ENCODE peak calls at places on chromosomes 12 and 14, in six cellular contexts. One of them, this sample, is unnamed.

GRCh38 chr12:113181975-113182374 is 3.3 kb downstream of the DDX54 start:
- DNase-seq in small intestine: no peak
- DNase-seq in fibroblast of the aortic adventitia: no peak
- DNase-seq in HL-60: no peak
- DNase-seq in HCT116: no peak
- DNase-seq in GM12878: no peak
- DNase-seq in this sample: no peak

GRCh38 chr14:25953532-25954144 is 644.2 kb downstream of the NOVA1 start:
- DNase-seq in small intestine: no peak
- DNase-seq in fibroblast of the aortic adventitia: peak; percentile 89
- DNase-seq in HL-60: no peak
- DNase-seq in HCT116: no peak
- DNase-seq in GM12878: no peak
- DNase-seq in this sample: no peak

GRCh38 chr12:3553221-3553620 is 62.2 kb downstream of the PRMT8 start:
- DNase-seq in small intestine: no peak
- DNase-seq in fibroblast of the aortic adventitia: no peak
- DNase-seq in HL-60: no peak
- DNase-seq in HCT116: no peak
- DNase-seq in GM12878: no peak
- DNase-seq in this sample: no peak

GRCh38 chr14:92552066-92552465 is 38.5 kb downstream of the RIN3 start:
- DNase-seq in small intestine: no peak
- DNase-seq in fibroblast of the aortic adventitia: no peak
- DNase-seq in HL-60: no peak
- DNase-seq in HCT116: no peak
- DNase-seq in GM12878: no peak
- DNase-seq in this sample: no peak

GRCh38 chr12:106248177-106248848 is 493 bp upstream of the CKAP4 start:
- DNase-seq in small intestine: peak; percentile 61
- DNase-seq in fibroblast of the aortic adventitia: peak; percentile 84
- DNase-seq in HL-60: no peak
- DNase-seq in HCT116: no peak
- DNase-seq in GM12878: no peak
- DNase-seq in this sample: peak; percentile 56

GRCh38 chr14:23123419-23123818 is 4.4 kb upstream of the CEBPE start:
- DNase-seq in small intestine: peak; percentile 93
- DNase-seq in fibroblast of the aortic adventitia: no peak
- DNase-seq in HL-60: no peak
- DNase-seq in HCT116: no peak
- DNase-seq in GM12878: no peak
- DNase-seq in this sample: no peak

GRCh38 chr12:126051611-126052107 is 986.4 kb downstream of the AACS start:
- DNase-seq in small intestine: no peak
- DNase-seq in fibroblast of the aortic adventitia: peak; percentile 95
- DNase-seq in HL-60: no peak
- DNase-seq in HCT116: no peak
- DNase-seq in GM12878: no peak
- DNase-seq in this sample: no peak

GRCh38 chr12:122858171-122858570 is 22.9 kb downstream of the HIP1R start:
- DNase-seq in small intestine: peak; percentile 43
- DNase-seq in fibroblast of the aortic adventitia: no peak
- DNase-seq in HL-60: no peak
- DNase-seq in HCT116: no peak
- DNase-seq in GM12878: no peak
- DNase-seq in this sample: no peak

GRCh38 chr14:91059576-91060471 is 617 bp downstream of the RPS6KA5 start:
- DNase-seq in small intestine: peak; percentile 50
- DNase-seq in fibroblast of the aortic adventitia: peak; percentile 15
- DNase-seq in HL-60: no peak
- DNase-seq in HCT116: no peak
- DNase-seq in GM12878: no peak
- DNase-seq in this sample: peak; percentile 36

GRCh38 chr12:118359541-118359915 is 13.2 kb downstream of the TAOK3 start:
- DNase-seq in small intestine: peak; percentile 75
- DNase-seq in fibroblast of the aortic adventitia: no peak
- DNase-seq in HL-60: no peak
- DNase-seq in HCT116: no peak
- DNase-seq in GM12878: no peak
- DNase-seq in this sample: no peak

GRCh38 chr14:31855262-31855661 is 221.8 kb upstream of the ARHGAP5 start:
- DNase-seq in small intestine: no peak
- DNase-seq in fibroblast of the aortic adventitia: no peak
- DNase-seq in HL-60: no peak
- DNase-seq in HCT116: no peak
- DNase-seq in GM12878: no peak
- DNase-seq in this sample: no peak

GRCh38 chr14:51185180-51185579 is 54.9 kb upstream of the TMX1 start:
- DNase-seq in small intestine: no peak
- DNase-seq in fibroblast of the aortic adventitia: no peak
- DNase-seq in HL-60: no peak
- DNase-seq in HCT116: no peak
- DNase-seq in GM12878: no peak
- DNase-seq in this sample: no peak

GRCh38 chr14:105899071-105899641 is 372.8 kb downstream of the TMEM121 start:
- DNase-seq in small intestine: no peak
- DNase-seq in fibroblast of the aortic adventitia: no peak
- DNase-seq in HL-60: no peak
- DNase-seq in HCT116: no peak
- DNase-seq in GM12878: no peak
- DNase-seq in this sample: no peak

GRCh38 chr12:89470741-89471504 is 53.7 kb downstream of the GALNT4 start:
- DNase-seq in small intestine: peak; percentile 87
- DNase-seq in fibroblast of the aortic adventitia: peak; percentile 71
- DNase-seq in HL-60: peak; percentile 38
- DNase-seq in HCT116: peak; percentile 42
- DNase-seq in GM12878: no peak
- DNase-seq in this sample: peak; percentile 34

GRCh38 chr14:77638738-77639137 is 22.3 kb upstream of the SPTLC2 start:
- DNase-seq in small intestine: peak; percentile 75
- DNase-seq in fibroblast of the aortic adventitia: peak; percentile 82
- DNase-seq in HL-60: no peak
- DNase-seq in HCT116: no peak
- DNase-seq in GM12878: no peak
- DNase-seq in this sample: no peak

GRCh38 chr12:6367065-6367968 is 8.0 kb downstream of the SCNN1A start:
- DNase-seq in small intestine: no peak
- DNase-seq in fibroblast of the aortic adventitia: peak; percentile 52
- DNase-seq in HL-60: peak; percentile 71
- DNase-seq in HCT116: no peak
- DNase-seq in GM12878: peak; percentile 39
- DNase-seq in this sample: peak; percentile 29

GRCh38 chr12:46763230-46763629 is 62.6 kb downstream of the SLC38A4 start:
- DNase-seq in small intestine: no peak
- DNase-seq in fibroblast of the aortic adventitia: no peak
- DNase-seq in HL-60: no peak
- DNase-seq in HCT116: no peak
- DNase-seq in GM12878: no peak
- DNase-seq in this sample: no peak

GRCh38 chr12:127501916-127502315 is 765.1 kb upstream of the TMEM132C start:
- DNase-seq in small intestine: no peak
- DNase-seq in fibroblast of the aortic adventitia: no peak
- DNase-seq in HL-60: no peak
- DNase-seq in HCT116: no peak
- DNase-seq in GM12878: no peak
- DNase-seq in this sample: no peak

GRCh38 chr12:51897181-51897580 is 9.3 kb downstream of the ANKRD33 start:
- DNase-seq in small intestine: no peak
- DNase-seq in fibroblast of the aortic adventitia: peak; percentile 70
- DNase-seq in HL-60: no peak
- DNase-seq in HCT116: no peak
- DNase-seq in GM12878: no peak
- DNase-seq in this sample: peak; percentile 24

GRCh38 chr14:67984274-67984673 is 164.7 kb downstream of the RAD51B start:
- DNase-seq in small intestine: no peak
- DNase-seq in fibroblast of the aortic adventitia: no peak
- DNase-seq in HL-60: no peak
- DNase-seq in HCT116: no peak
- DNase-seq in GM12878: no peak
- DNase-seq in this sample: no peak

GRCh38 chr12:105554856-105555255 is 224.4 kb downstream of the C12orf75 start:
- DNase-seq in small intestine: no peak
- DNase-seq in fibroblast of the aortic adventitia: no peak
- DNase-seq in HL-60: no peak
- DNase-seq in HCT116: no peak
- DNase-seq in GM12878: no peak
- DNase-seq in this sample: no peak

GRCh38 chr12:87274594-87275245 is 754.5 kb downstream of the C12orf50 start:
- DNase-seq in small intestine: no peak
- DNase-seq in fibroblast of the aortic adventitia: peak; percentile 55
- DNase-seq in HL-60: peak; percentile 7
- DNase-seq in HCT116: peak; percentile 19
- DNase-seq in GM12878: no peak
- DNase-seq in this sample: peak; percentile 27

GRCh38 chr12:25811656-25812126 is 146.8 kb upstream of the RASSF8 start:
- DNase-seq in small intestine: no peak
- DNase-seq in fibroblast of the aortic adventitia: no peak
- DNase-seq in HL-60: no peak
- DNase-seq in HCT116: peak; percentile 64
- DNase-seq in GM12878: peak; percentile 52
- DNase-seq in this sample: no peak

GRCh38 chr12:124642105-124642504 is 74.7 kb upstream of the NCOR2 start:
- DNase-seq in small intestine: no peak
- DNase-seq in fibroblast of the aortic adventitia: no peak
- DNase-seq in HL-60: no peak
- DNase-seq in HCT116: no peak
- DNase-seq in GM12878: no peak
- DNase-seq in this sample: no peak

GRCh38 chr12:79420146-79420618 is 270.6 kb downstream of the PAWR start:
- DNase-seq in small intestine: peak; percentile 84
- DNase-seq in fibroblast of the aortic adventitia: peak; percentile 97
- DNase-seq in HL-60: no peak
- DNase-seq in HCT116: peak; percentile 45
- DNase-seq in GM12878: no peak
- DNase-seq in this sample: peak; percentile 81

GRCh38 chr12:104167519-104168458 is 29.8 kb upstream of the NFYB start:
- DNase-seq in small intestine: peak; percentile 58
- DNase-seq in fibroblast of the aortic adventitia: no peak
- DNase-seq in HL-60: no peak
- DNase-seq in HCT116: no peak
- DNase-seq in GM12878: no peak
- DNase-seq in this sample: no peak

GRCh38 chr14:53533384-53533975 is 380.4 kb upstream of the DDHD1 start:
- DNase-seq in small intestine: no peak
- DNase-seq in fibroblast of the aortic adventitia: peak; percentile 50
- DNase-seq in HL-60: no peak
- DNase-seq in HCT116: no peak
- DNase-seq in GM12878: no peak
- DNase-seq in this sample: no peak

GRCh38 chr12:110262442-110263388 is 18.3 kb upstream of the ATP2A2 start:
- DNase-seq in small intestine: no peak
- DNase-seq in fibroblast of the aortic adventitia: no peak
- DNase-seq in HL-60: no peak
- DNase-seq in HCT116: no peak
- DNase-seq in GM12878: no peak
- DNase-seq in this sample: peak; percentile 16

GRCh38 chr12:644818-645552 is 18.3 kb downstream of the NINJ2 start:
- DNase-seq in small intestine: no peak
- DNase-seq in fibroblast of the aortic adventitia: peak; percentile 82
- DNase-seq in HL-60: no peak
- DNase-seq in HCT116: no peak
- DNase-seq in GM12878: no peak
- DNase-seq in this sample: no peak

GRCh38 chr12:123522164-123522563 is 11.4 kb downstream of the RILPL1 start:
- DNase-seq in small intestine: no peak
- DNase-seq in fibroblast of the aortic adventitia: no peak
- DNase-seq in HL-60: no peak
- DNase-seq in HCT116: no peak
- DNase-seq in GM12878: no peak
- DNase-seq in this sample: no peak

GRCh38 chr12:3332190-3332589 is 158.8 kb upstream of the PRMT8 start:
- DNase-seq in small intestine: no peak
- DNase-seq in fibroblast of the aortic adventitia: peak; percentile 9
- DNase-seq in HL-60: no peak
- DNase-seq in HCT116: no peak
- DNase-seq in GM12878: no peak
- DNase-seq in this sample: no peak

GRCh38 chr14:89000007-89000942 is 175.8 kb downstream of the TTC8 start:
- DNase-seq in small intestine: peak; percentile 56
- DNase-seq in fibroblast of the aortic adventitia: peak; percentile 91
- DNase-seq in HL-60: peak; percentile 90
- DNase-seq in HCT116: peak; percentile 53
- DNase-seq in GM12878: no peak
- DNase-seq in this sample: peak; percentile 24

GRCh38 chr12:127343941-127344340 is 923.0 kb upstream of the TMEM132C start:
- DNase-seq in small intestine: no peak
- DNase-seq in fibroblast of the aortic adventitia: peak; percentile 13
- DNase-seq in HL-60: no peak
- DNase-seq in HCT116: no peak
- DNase-seq in GM12878: no peak
- DNase-seq in this sample: no peak

GRCh38 chr12:65948320-65949008 is 124.2 kb downstream of the HMGA2 start:
- DNase-seq in small intestine: no peak
- DNase-seq in fibroblast of the aortic adventitia: peak; percentile 99
- DNase-seq in HL-60: no peak
- DNase-seq in HCT116: peak; percentile 95
- DNase-seq in GM12878: no peak
- DNase-seq in this sample: no peak